ENCODE peak calls at places on chromosomes 6 and 20, in seven cellular contexts. L, X, R, C, P, N and W are unnamed samples. For H3K36me3, the result is how much of the 10 kb centered on the place peaks cover.

GRCh38 chr6:132936641-132937040 is 122.3 kb downstream of the RPS12 start:
- DNase-seq in L (no peak), X (no peak), R (no peak), C (no peak), P (no peak), N (no peak), W (no peak)

GRCh38 chr6:75830959-75831885 is 82.2 kb downstream of the MYO6 start:
- DNase-seq in L (peak), X (no peak), R (no peak), C (no peak), P (no peak), N (no peak), W (no peak)

GRCh38 chr20:60935971-60936370 is 316.1 kb upstream of the CDH4 start:
- DNase-seq in L (no peak), X (peak), R (no peak), C (no peak), P (no peak), N (no peak), W (peak)

GRCh38 chr6:8969747-8970146 is 534.4 kb upstream of the SLC35B3 start:
- DNase-seq in L (no peak), X (no peak), R (no peak), C (no peak), P (no peak), N (no peak), W (no peak)

GRCh38 chr20:51767018-51767866 is 948 bp downstream of the ATP9A start:
- DNase-seq in L (no peak), X (peak), R (peak), C (peak), P (peak), N (peak), W (peak)

GRCh38 chr20:15867899-15868298 is 705.3 kb downstream of the KIF16B start:
- DNase-seq in L (no peak), X (peak), R (no peak), C (peak), P (no peak), N (no peak), W (no peak)

GRCh38 chr20:34703061-34703572 is 1.0 kb upstream of the TP53INP2 start:
- DNase-seq in L (no peak), X (no peak), R (no peak), C (no peak), P (no peak), N (no peak), W (no peak)

GRCh38 chr6:17417817-17418216 is 24.4 kb downstream of the CAP2 start:
- DNase-seq in L (peak), X (peak), R (peak), C (no peak), P (no peak), N (no peak), W (peak)

GRCh38 chr20:43191946-43192847 is 2.5 kb upstream of the PTPRT start:
- DNase-seq in L (no peak), X (peak), R (no peak), C (peak), P (peak), N (no peak), W (peak)

GRCh38 chr20:63155266-63156165 is 60.4 kb downstream of the YTHDF1 start:
- DNase-seq in L (no peak), X (no peak), R (no peak), C (no peak), P (no peak), N (no peak), W (no peak)

GRCh38 chr20:46946181-46946624 is 51.6 kb downstream of the EYA2 start:
- DNase-seq in L (peak), X (no peak), R (no peak), C (no peak), P (no peak), N (no peak), W (no peak)

GRCh38 chr6:111278738-111279137 is 191.4 kb downstream of the SLC16A10 start:
- DNase-seq in L (no peak), X (no peak), R (no peak), C (no peak), P (no peak), N (no peak), W (no peak)

GRCh38 chr6:111282564-111282963 is 195.3 kb downstream of the SLC16A10 start:
- DNase-seq in L (no peak), X (no peak), R (no peak), C (no peak), P (no peak), N (no peak), W (no peak)

GRCh38 chr6:111283707-111284106 is 196.4 kb downstream of the SLC16A10 start:
- DNase-seq in L (no peak), X (no peak), R (no peak), C (no peak), P (no peak), N (no peak), W (no peak)

GRCh38 chr6:111277819-111278218 is 190.5 kb downstream of the SLC16A10 start:
- DNase-seq in L (no peak), X (no peak), R (no peak), C (no peak), P (no peak), N (no peak), W (no peak)

GRCh38 chr6:111280445-111280844 is 193.1 kb downstream of the SLC16A10 start:
- DNase-seq in L (no peak), X (no peak), R (no peak), C (no peak), P (no peak), N (no peak), W (no peak)
- H3K4me3 ChIP-seq in L (no peak), X (no peak), R (no peak), C (no peak), P (no peak), N (no peak), W (no peak)

DNA sequence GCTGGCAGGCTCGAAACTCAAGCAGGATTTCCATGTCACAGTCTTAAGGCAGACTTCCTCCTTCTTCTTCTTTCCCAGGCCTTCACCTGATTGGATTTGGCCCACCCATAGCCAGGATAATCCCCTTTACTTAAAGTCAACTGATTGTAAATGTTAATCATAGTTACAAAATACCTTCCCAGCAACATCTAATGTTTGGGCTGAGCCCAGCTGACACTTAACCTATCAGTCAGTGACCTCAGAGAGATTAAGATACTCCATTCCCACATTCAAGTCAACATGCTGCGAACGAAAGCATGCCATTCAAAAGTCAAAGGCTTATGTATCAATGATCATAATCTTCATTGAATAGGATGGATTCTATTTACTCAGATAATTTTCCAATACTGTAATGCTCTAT is 16.0 kb downstream of the MAP7 start:
- DNase-seq in L (no peak), X (peak), R (no peak), C (peak), P (no peak), N (no peak), W (peak)
- H3K36me3 ChIP-seq in L (under half), X (under half), R (under half), C (under half), P (under half), N (under half), W (under half)

GRCh38 chr6:119466226-119466625 is 116.7 kb upstream of the MAN1A1 start:
- DNase-seq in L (no peak), X (no peak), R (no peak), C (peak), P (no peak), N (no peak), W (no peak)

GRCh38 chr6:119476024-119476423 is 126.5 kb upstream of the MAN1A1 start:
- DNase-seq in L (no peak), X (no peak), R (no peak), C (no peak), P (no peak), N (no peak), W (no peak)

GRCh38 chr6:119476554-119476953 is 127.0 kb upstream of the MAN1A1 start:
- DNase-seq in L (no peak), X (no peak), R (peak), C (no peak), P (no peak), N (no peak), W (no peak)

GRCh38 chr6:119467478-119468081 is 118.0 kb upstream of the MAN1A1 start:
- DNase-seq in L (no peak), X (no peak), R (peak), C (no peak), P (no peak), N (no peak), W (no peak)

GRCh38 chr6:119470893-119471542 is 121.5 kb upstream of the MAN1A1 start:
- DNase-seq in L (no peak), X (no peak), R (no peak), C (no peak), P (no peak), N (no peak), W (no peak)
- H3K4me3 ChIP-seq in L (no peak), X (no peak), R (no peak), C (no peak), P (no peak), N (no peak), W (no peak)

GRCh38 chr20:4867036-4867435 is 134.3 kb downstream of the SLC23A2 start:
- DNase-seq in L (no peak), X (no peak), R (no peak), C (no peak), P (peak), N (no peak), W (no peak)

GRCh38 chr20:4861961-4862360 is 139.3 kb downstream of the SLC23A2 start:
- DNase-seq in L (no peak), X (no peak), R (no peak), C (no peak), P (no peak), N (no peak), W (no peak)

GRCh38 chr20:4862661-4863060 is 138.6 kb downstream of the SLC23A2 start:
- DNase-seq in L (no peak), X (no peak), R (no peak), C (no peak), P (no peak), N (no peak), W (no peak)

GRCh38 chr20:4866429-4866828 is 134.9 kb downstream of the SLC23A2 start:
- DNase-seq in L (no peak), X (no peak), R (no peak), C (no peak), P (no peak), N (no peak), W (no peak)

GRCh38 chr20:4864292-4864691 is 137.0 kb downstream of the SLC23A2 start:
- DNase-seq in L (no peak), X (no peak), R (no peak), C (no peak), P (no peak), N (no peak), W (no peak)
- H3K36me3 ChIP-seq in L (under half), X (under half), R (under half), C (half or more), P (under half), N (half or more), W (under half)

DNA sequence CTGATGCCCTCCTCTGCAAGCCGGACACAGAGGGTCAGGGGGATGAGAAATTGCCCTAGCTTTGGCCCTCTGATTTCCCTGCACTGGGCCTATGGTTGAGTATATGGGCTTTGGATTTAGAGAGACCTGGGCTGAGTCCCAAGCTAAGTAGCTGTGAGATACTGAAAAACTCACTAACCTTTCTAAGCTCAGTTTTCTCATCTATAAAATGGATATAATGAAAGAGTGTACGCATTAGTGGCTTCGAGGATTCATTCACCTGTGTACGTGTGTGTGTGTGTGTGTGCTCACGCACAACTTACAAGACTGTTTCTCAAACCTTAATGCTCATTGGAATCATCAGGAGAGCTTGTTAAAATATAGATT is 12.7 kb upstream of the RBPJL start:
- DNase-seq in L (no peak), X (no peak), R (no peak), C (no peak), P (no peak), N (no peak), W (no peak)
- H3K4me3 ChIP-seq in L (no peak), X (peak), R (peak), C (peak), P (peak), N (peak), W (no peak)

DNA sequence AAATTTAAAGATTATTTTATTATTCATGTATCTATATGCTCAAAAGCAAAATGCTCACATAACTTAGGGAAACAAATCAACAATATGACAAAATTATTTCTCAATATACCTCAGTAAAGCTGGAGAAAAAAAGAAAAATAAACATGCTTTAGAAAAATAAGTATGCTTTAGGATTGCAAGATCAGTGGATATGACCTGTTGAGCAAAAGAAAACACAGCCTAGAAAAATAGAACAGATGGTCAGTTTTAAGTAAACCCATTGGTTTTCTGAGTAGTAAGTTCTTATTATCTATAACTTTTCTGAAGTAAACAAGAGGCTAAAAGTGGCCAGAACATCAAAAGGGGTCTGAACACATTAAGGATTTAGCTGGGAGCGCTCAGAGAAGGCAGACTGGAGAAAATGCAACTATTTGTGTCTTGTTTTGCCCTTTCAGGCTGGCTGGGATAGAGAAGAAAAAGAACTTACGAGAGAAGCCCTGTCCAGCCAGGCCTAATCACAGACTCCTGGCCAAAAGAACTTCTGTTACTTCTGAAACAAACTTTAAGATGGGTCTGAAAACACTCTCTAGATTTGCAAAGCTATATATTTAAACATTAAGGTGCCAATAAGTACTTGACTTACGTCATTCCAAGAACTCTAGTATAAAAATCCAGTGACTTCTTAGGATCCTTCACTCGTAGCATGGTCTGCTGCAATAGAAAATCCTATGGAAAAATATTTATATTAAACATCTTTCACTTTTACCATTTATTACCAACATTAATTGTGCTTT is 16.5 kb downstream of the GLO1 start:
- DNase-seq in L (no peak), X (no peak), R (peak), C (no peak), P (no peak), N (no peak), W (no peak)
- H3K36me3 ChIP-seq in L (under half), X (under half), R (under half), C (under half), P (under half), N (under half), W (under half)